ENCODE peak calls at places on chromosomes 5 and 9, in four cellular contexts. X is RCC 7860, Z is thyroid gland, W is NAMALWA. A is an unnamed sample.

GRCh38 chr5:179839328-179840256 is 18.9 kb downstream of the SQSTM1 start:
- DNase-seq in X (no peak), W (no peak), Z (no peak), A (no peak)

GRCh38 chr9:107397076-107398049 is 92.2 kb downstream of the KLF4 start:
- DNase-seq in X (no peak), W (no peak), Z (no peak), A (no peak)

GRCh38 chr5:56900858-56901578 is 8.4 kb upstream of the SETD9 start:
- DNase-seq in X (no peak), Z (no peak), W (peak; percentile 65), A (peak; percentile 71)

GRCh38 chr5:162497455-162497854 is 429.9 kb downstream of the GABRG2 start:
- DNase-seq in W (no peak), X (no peak), Z (no peak), A (no peak)

GRCh38 chr5:61878471-61878870 is 427.5 kb upstream of the KIF2A start:
- DNase-seq in X (no peak), W (no peak), Z (no peak), A (no peak)

GRCh38 chr5:111699976-111700375 is 57.0 kb downstream of the NREP start:
- DNase-seq in Z (no peak), W (no peak), X (no peak), A (peak; percentile 69)

GRCh38 chr9:4796988-4797956 is 4.5 kb downstream of the RCL1 start:
- DNase-seq in Z (peak; percentile 13), W (peak; percentile 63), X (peak; percentile 5), A (no peak)

GRCh38 chr5:83530186-83530585 is 58.6 kb downstream of the VCAN start:
- DNase-seq in X (no peak), Z (no peak), W (no peak), A (no peak)

GRCh38 chr9:6827370-6827949 is 69.7 kb downstream of the KDM4C start:
- DNase-seq in W (peak; percentile 79), Z (no peak), X (peak; percentile 30), A (peak; percentile 49)

GRCh38 chr9:130042406-130042930 is 521 bp downstream of the FNBP1 start:
- DNase-seq in W (peak; percentile 35), X (no peak), Z (peak; percentile 38), A (peak; percentile 37)

GRCh38 chr9:120531683-120532300 is 48.2 kb downstream of the CDK5RAP2 start:
- DNase-seq in Z (peak; percentile 44), W (peak; percentile 43), X (no peak), A (no peak)

GRCh38 chr5:54832066-54832465 is 153.3 kb downstream of the ESM1 start:
- DNase-seq in W (no peak), X (no peak), Z (no peak), A (no peak)

GRCh38 chr5:122089614-122090013 is 11.6 kb upstream of the LOX start:
- DNase-seq in Z (no peak), X (peak; percentile 41), W (no peak), A (no peak)

GRCh38 chr9:96383165-96383939 is at the start of gene SLC35D2:
- DNase-seq in W (no peak), X (peak; percentile 39), Z (peak; percentile 73), A (peak; percentile 91)

A was measured in mucosa of descending colon.